ENCODE peak calls at places on chromosomes 11 and 22, in ten cellular contexts. V, W, J, G, K, Q, N, P, H and X are unnamed samples.

GRCh38 chr11:116379185-116379828 is 393.5 kb downstream of the BUD13 start:
- DNase-seq in G (no peak), N (peak), H (no peak), V (peak), P (peak), K (peak), W (peak), J (no peak), Q (no peak), X (no peak)

GRCh38 chr11:119149371-119150275 is 771 bp downstream of the ABCG4 start:
- DNase-seq in G (no peak), V (no peak), Q (no peak), J (no peak), H (peak), N (no peak), W (no peak), P (no peak), K (no peak), X (no peak)

GRCh38 chr11:47889714-47890441 is 41.7 kb upstream of the NUP160 start:
- DNase-seq in W (no peak), J (no peak), K (no peak), P (no peak), H (no peak), Q (no peak), G (no peak), V (no peak), N (no peak), X (no peak)

GRCh38 chr22:46195487-46196165 is 45.3 kb downstream of the PPARA start:
- DNase-seq in H (no peak), P (peak), G (no peak), V (no peak), W (no peak), Q (no peak), J (no peak), N (no peak), K (no peak), X (no peak)

GRCh38 chr11:123061403-123062157 is at the start of gene HSPA8:
- DNase-seq in K (peak), G (peak), Q (peak), W (peak), N (peak), V (peak), P (peak), J (peak), H (peak), X (no peak)

GRCh38 chr11:2586091-2586792 is 113.6 kb downstream of the KCNQ1OT1 start:
- DNase-seq in V (peak), H (peak), W (no peak), J (no peak), P (no peak), K (no peak), G (no peak), Q (peak), N (no peak), X (no peak)

GRCh38 chr11:72129381-72129780 is 6.1 kb upstream of the FOLR3 start:
- DNase-seq in P (no peak), G (no peak), Q (no peak), N (no peak), K (no peak), W (no peak), H (no peak), J (no peak), V (no peak), X (no peak)

GRCh38 chr11:116852261-116853125 is 15.1 kb upstream of the APOA1 start:
- DNase-seq in P (no peak), W (peak), N (peak), G (no peak), V (peak), H (no peak), J (no peak), Q (no peak), K (peak), X (no peak)

GRCh38 chr11:125674210-125674609 is 6.4 kb downstream of the ACRV1 start:
- DNase-seq in V (no peak), K (no peak), P (no peak), Q (no peak), G (no peak), N (no peak), H (no peak), J (no peak), W (no peak), X (no peak)

GRCh38 chr22:20440637-20441591 is 3.3 kb upstream of the SCARF2 start:
- DNase-seq in G (no peak), W (no peak), V (no peak), P (no peak), H (peak), J (no peak), K (no peak), N (no peak), Q (no peak), X (no peak)

GRCh38 chr22:50146440-50147228 is 23.9 kb upstream of the PANX2 start:
- DNase-seq in Q (peak), G (peak), N (peak), K (peak), H (peak), V (peak), W (peak), P (peak), J (no peak), X (no peak)

GRCh38 chr11:86978756-86979608 is 23.8 kb upstream of the FZD4 start:
- DNase-seq in N (no peak), H (no peak), P (no peak), G (no peak), K (peak), V (peak), J (no peak), W (peak), Q (no peak), X (no peak)

GRCh38 chr11:17405232-17406005 is 17.0 kb upstream of the KCNJ11 start:
- DNase-seq in K (peak), N (peak), H (peak), W (peak), V (peak), P (peak), G (no peak), J (no peak), Q (peak), X (no peak)
- TF ChIP-seq CTCF in K (peak), N (no peak), H (peak), W (peak), V (no peak), P (no peak), G (no peak), J (no peak), Q (peak), X (peak)

GRCh38 chr11:28585007-28585406 is 476.8 kb downstream of the METTL15 start:
- DNase-seq in G (peak), W (peak), H (no peak), Q (no peak), P (no peak), J (no peak), K (no peak), V (no peak), N (peak), X (no peak)

GRCh38 chr11:28581286-28582242 is 473.4 kb downstream of the METTL15 start:
- DNase-seq in N (peak), K (peak), P (no peak), H (no peak), G (peak), V (no peak), J (no peak), Q (no peak), W (peak), X (no peak)
- TF ChIP-seq CTCF in N (no peak), K (no peak), P (no peak), H (no peak), G (no peak), V (no peak), J (no peak), Q (no peak), W (peak), X (no peak)

GRCh38 chr11:62732830-62733229 is 4.5 kb downstream of the TTC9C start:
- DNase-seq in P (no peak), W (peak), G (no peak), K (peak), J (no peak), N (no peak), V (no peak), H (no peak), Q (no peak), X (no peak)
- TF ChIP-seq CTCF in P (no peak), W (no peak), G (no peak), K (no peak), J (no peak), N (no peak), V (peak), H (no peak), Q (no peak), X (peak)

DNA sequence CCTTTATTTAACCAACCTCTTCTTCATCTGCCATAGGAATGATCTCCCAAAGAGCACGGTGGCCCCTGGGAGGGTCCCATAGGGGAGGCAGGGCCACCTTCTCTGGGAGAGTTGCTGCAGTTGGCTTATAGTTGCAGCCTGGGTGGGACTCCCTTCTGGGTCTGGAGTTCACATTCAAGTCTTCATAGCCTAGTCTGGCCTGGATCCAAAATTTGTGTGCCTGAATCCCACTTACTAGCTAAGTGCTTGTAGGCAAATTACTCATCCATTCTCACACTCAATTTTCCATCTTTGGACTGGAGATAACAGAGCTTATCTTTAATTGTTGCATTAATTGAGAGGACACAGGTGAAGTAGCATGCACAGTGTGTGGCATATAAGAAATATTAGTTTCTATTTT is 163.6 kb downstream of the GRIK4 start:
- DNase-seq in G (no peak), Q (no peak), J (no peak), W (no peak), N (peak), H (no peak), P (no peak), K (peak), V (peak), X (no peak)
- TF ChIP-seq CTCF in G (no peak), Q (no peak), J (no peak), W (no peak), N (no peak), H (no peak), P (no peak), K (no peak), V (no peak), X (no peak)

GRCh38 chr11:112516771-112517170 is 256.1 kb upstream of the PLET1 start:
- DNase-seq in G (no peak), W (no peak), P (no peak), K (no peak), J (no peak), Q (no peak), V (no peak), H (no peak), N (no peak), X (no peak)
- TF ChIP-seq CTCF in G (no peak), W (no peak), P (no peak), K (no peak), J (no peak), Q (no peak), V (no peak), H (no peak), N (no peak), X (no peak)

GRCh38 chr11:3927129-3927796 is 71.8 kb downstream of the STIM1 start:
- DNase-seq in H (no peak), V (no peak), G (no peak), K (no peak), P (no peak), W (no peak), Q (no peak), N (no peak), J (no peak), X (no peak)
- TF ChIP-seq CTCF in H (no peak), V (no peak), G (no peak), K (no peak), P (no peak), W (no peak), Q (no peak), N (no peak), J (no peak), X (no peak)

DNA sequence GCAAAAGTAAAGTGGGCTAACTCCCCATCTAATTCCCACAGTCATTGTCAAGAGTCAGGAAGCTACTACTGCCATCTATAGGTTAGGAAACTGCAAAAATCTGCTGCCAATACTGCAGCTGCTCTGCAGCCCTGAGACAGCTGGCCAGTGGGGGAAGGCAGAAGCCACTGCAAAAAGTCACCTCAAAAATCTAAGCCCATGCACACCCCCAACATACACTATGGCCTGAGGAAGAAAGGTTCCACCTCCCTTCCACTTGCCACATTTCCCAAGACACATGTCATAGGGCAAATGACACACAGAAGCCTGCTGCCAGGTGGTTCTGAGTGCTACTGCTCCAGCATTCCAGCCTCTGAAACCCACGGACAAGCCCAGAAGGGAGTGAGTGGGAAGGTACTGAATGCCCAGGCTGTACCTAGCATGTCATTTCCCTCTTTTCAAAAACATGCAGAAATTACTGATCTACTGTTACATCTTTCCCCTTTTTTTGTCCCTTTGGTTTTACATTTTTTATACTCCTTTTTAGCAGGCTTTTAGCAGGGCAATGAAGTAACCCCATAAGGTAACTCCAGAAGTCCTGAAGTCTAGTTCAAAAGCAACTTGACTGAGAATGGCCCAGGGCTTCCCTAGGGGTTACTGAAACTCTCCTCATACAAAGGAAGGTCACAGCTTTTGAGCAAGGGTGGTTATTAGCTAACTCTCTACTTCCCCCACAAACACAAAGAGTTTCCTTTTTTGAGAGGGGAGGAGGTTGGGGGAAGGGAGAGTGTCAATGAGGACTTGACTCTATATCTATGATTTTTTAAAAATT is 36.8 kb downstream of the DGCR2 start:
- DNase-seq in Q (no peak), V (peak), H (peak), P (peak), W (peak), G (no peak), J (no peak), N (peak), K (peak), X (peak)
- TF ChIP-seq CTCF in Q (no peak), V (peak), H (peak), P (no peak), W (peak), G (peak), J (peak), N (peak), K (peak), X (peak)

DNA sequence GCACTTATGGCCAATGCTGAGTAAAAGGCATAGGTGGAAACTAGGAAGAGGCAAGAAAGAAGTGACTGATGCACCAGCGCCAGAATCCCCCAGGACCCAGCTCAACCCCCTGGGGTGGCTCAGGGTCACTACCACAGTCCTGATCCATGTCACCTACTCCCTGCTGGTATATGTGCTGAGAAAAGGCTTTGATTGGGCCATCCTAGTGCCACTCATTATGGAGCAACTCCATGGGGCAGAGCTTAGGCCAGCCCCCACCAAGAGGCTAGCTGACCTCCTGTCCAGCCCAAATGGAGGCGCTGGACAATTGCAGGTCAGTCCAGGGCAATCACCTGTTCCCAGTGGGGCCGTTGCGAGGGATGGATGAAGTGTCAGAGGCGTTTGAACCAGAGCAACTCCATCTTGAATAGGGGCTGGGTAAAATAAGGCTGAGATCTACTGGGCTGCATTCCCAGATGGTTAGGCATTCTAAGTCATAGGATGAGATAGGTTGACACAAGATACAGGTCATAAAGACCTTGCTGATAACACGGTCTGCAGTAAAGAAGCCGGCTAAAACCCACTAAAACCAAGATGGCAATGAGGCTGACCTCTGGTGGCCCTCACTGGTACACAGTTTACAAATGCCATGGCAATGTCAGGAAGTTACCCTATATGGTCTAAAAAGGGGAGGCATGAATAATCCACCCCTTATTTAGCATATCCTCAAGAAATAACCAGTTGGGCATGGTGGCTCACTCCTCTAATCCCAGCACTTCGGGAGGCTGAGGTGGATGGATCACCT is 20.6 kb upstream of the DAGLA start:
- DNase-seq in G (no peak), H (no peak), Q (no peak), P (no peak), K (no peak), W (no peak), V (no peak), J (no peak), N (no peak), X (no peak)
- TF ChIP-seq CTCF in G (no peak), H (no peak), Q (no peak), P (no peak), K (peak), W (no peak), V (peak), J (no peak), N (no peak), X (peak)

GRCh38 chr11:75248924-75249256 is 8.3 kb downstream of the TPBGL start:
- DNase-seq in W (no peak), V (no peak), K (no peak), P (no peak), G (no peak), J (no peak), Q (no peak), H (no peak), N (no peak), X (no peak)
- TF ChIP-seq CTCF in W (no peak), V (no peak), K (no peak), P (no peak), G (no peak), J (no peak), Q (no peak), H (peak), N (no peak), X (no peak)

GRCh38 chr11:134086376-134086775 is 17.5 kb downstream of the JAM3 start:
- DNase-seq in Q (no peak), J (no peak), N (no peak), K (no peak), W (no peak), G (no peak), H (no peak), V (no peak), P (no peak), X (no peak)
- TF ChIP-seq CTCF in Q (no peak), J (no peak), N (no peak), K (no peak), W (no peak), G (no peak), H (no peak), V (no peak), P (no peak), X (no peak)